ENCODE peak calls at places on chromosomes 16 and 17, in nine cellular contexts. U, X, Z, R, S, P, N, K and L are unnamed samples.
A peak's percentile ranks its signal among the peaks of the same experiment; 100 is the strongest.

GRCh38 chr17:61002316-61002736 is 324.7 kb downstream of the BCAS3 start:
- DNase-seq in U (no peak), X (no peak), Z (peak; percentile 79), R (no peak), S (no peak), P (no peak), N (peak; percentile 56), K (peak; percentile 55), L (peak; percentile 35)

GRCh38 chr16:64589836-64590235 is 532.0 kb downstream of the CDH11 start:
- DNase-seq in U (no peak), X (no peak), Z (peak; percentile 69), R (no peak), S (no peak), P (no peak), N (no peak), K (no peak), L (no peak)

GRCh38 chr17:4316648-4317047 is 49.8 kb downstream of the UBE2G1 start:
- DNase-seq in U (no peak), X (no peak), Z (no peak), R (no peak), S (no peak), P (no peak), N (no peak), K (no peak), L (no peak)

GRCh38 chr17:64358261-64358788 is 32.3 kb downstream of the PECAM1 start:
- DNase-seq in U (no peak), X (no peak), Z (no peak), R (no peak), S (no peak), P (no peak), N (no peak), K (no peak), L (no peak)

GRCh38 chr16:86751081-86752030 is 173.0 kb downstream of the FOXL1 start:
- DNase-seq in U (no peak), X (no peak), Z (peak; percentile 87), R (no peak), S (no peak), P (no peak), N (no peak), K (no peak), L (no peak)

GRCh38 chr17:42359133-42359532 is 29.1 kb downstream of the STAT3 start:
- DNase-seq in U (no peak), X (no peak), Z (no peak), R (no peak), S (no peak), P (no peak), N (no peak), K (no peak), L (no peak)

GRCh38 chr17:30170415-30170987 is 53.9 kb downstream of the NSRP1 start:
- DNase-seq in U (no peak), X (no peak), Z (no peak), R (no peak), S (no peak), P (no peak), N (no peak), K (no peak), L (peak; percentile 42)

GRCh38 chr17:74156878-74157277 is 46.6 kb upstream of the RPL38 start:
- DNase-seq in U (no peak), X (no peak), Z (no peak), R (no peak), S (no peak), P (no peak), N (no peak), K (no peak), L (no peak)

GRCh38 chr16:54062361-54063346 is 223.9 kb downstream of the IRX3 start:
- DNase-seq in U (no peak), X (no peak), Z (no peak), R (no peak), S (no peak), P (no peak), N (peak; percentile 83), K (no peak), L (no peak)

GRCh38 chr17:67594115-67594878 is 123.4 kb upstream of the NOL11 start:
- DNase-seq in U (no peak), X (no peak), Z (no peak), R (no peak), S (no peak), P (no peak), N (no peak), K (no peak), L (peak; percentile 47)

GRCh38 chr17:10182785-10183184 is 15.6 kb downstream of the GAS7 start:
- DNase-seq in U (no peak), X (no peak), Z (no peak), R (no peak), S (no peak), P (no peak), N (no peak), K (no peak), L (no peak)

DNA sequence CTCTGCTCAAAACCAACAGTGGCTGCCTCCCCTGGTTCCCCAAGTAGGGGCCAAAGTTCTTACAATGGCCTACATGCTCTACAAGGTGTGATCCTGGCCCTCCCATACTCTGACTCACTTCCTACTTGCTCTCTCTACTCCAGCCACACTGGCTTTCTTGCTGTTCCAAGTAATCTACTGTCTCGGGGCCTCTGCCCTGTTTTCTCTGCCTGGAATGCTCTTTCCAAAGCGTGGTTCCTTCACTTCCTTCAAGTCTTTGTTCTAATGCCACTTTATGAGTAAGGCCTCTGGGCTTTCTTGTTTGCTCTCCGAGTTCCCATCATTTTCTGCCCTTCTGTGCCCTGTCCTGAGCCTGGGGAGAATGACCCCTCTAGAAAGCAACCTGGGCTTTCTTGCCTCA is 4.1 kb upstream of the CDH3 start:
- DNase-seq in U (no peak), X (no peak), Z (no peak), R (peak; percentile 0), S (no peak), P (no peak), N (no peak), K (no peak), L (peak; percentile 38)
- H3K27ac ChIP-seq in U (no peak overlapping the region), X (no peak overlapping the region), Z (no peak overlapping the region), R (no peak overlapping the region), S (no peak overlapping the region), P (peak overlapping the region; percentile 57), N (no peak overlapping the region), K (no peak overlapping the region), L (no peak overlapping the region)

GRCh38 chr17:21119247-21119944 is 7.4 kb upstream of the DHRS7B start:
- DNase-seq in U (peak; percentile 56), X (peak; percentile 71), Z (peak; percentile 61), R (peak; percentile 76), S (peak; percentile 74), P (no peak), N (peak; percentile 90), K (peak; percentile 73), L (peak; percentile 73)
- H3K4me3 ChIP-seq in U (peak overlapping the region; percentile 43), X (no peak overlapping the region), Z (no peak overlapping the region), R (no peak overlapping the region), S (no peak overlapping the region), P (no peak overlapping the region), N (peak overlapping the region; percentile 5), K (no peak overlapping the region), L (no peak overlapping the region)

GRCh38 chr17:2048805-2049204 is 6.1 kb upstream of the HIC1 start:
- DNase-seq in U (no peak), X (no peak), Z (no peak), R (no peak), S (no peak), P (no peak), N (no peak), K (no peak), L (no peak)

GRCh38 chr17:2050246-2050866 is 4.5 kb upstream of the HIC1 start:
- DNase-seq in U (peak; percentile 72), X (peak; percentile 83), Z (peak; percentile 73), R (peak; percentile 78), S (peak; percentile 66), P (no peak), N (peak; percentile 74), K (peak; percentile 83), L (peak; percentile 51)

GRCh38 chr17:2044263-2044894 is 2.6 kb downstream of the OVCA2 start:
- DNase-seq in U (no peak), X (no peak), Z (no peak), R (no peak), S (no peak), P (no peak), N (no peak), K (no peak), L (no peak)

GRCh38 chr17:2049333-2050245 is 5.3 kb upstream of the HIC1 start:
- DNase-seq in U (peak; percentile 85), X (peak; percentile 93), Z (peak; percentile 77), R (peak; percentile 92), S (peak; percentile 90), P (no peak), N (peak; percentile 81), K (peak; percentile 93), L (peak; percentile 64)

GRCh38 chr17:2047590-2047989 is 5.8 kb downstream of the OVCA2 start:
- DNase-seq in U (no peak), X (no peak), Z (no peak), R (no peak), S (no peak), P (no peak), N (no peak), K (no peak), L (no peak)
- H3K27me3 ChIP-seq in U (no peaks in the 10 kb centered on the region), X (no peaks in the 10 kb centered on the region), Z (no peaks in the 10 kb centered on the region), R (peaks cover 14% of the 10 kb centered on the region), S (peaks cover 19% of the 10 kb centered on the region), P (peaks cover 22% of the 10 kb centered on the region), N (peaks cover 69% of the 10 kb centered on the region), K (peaks cover 38% of the 10 kb centered on the region), L (no peaks in the 10 kb centered on the region)

DNA sequence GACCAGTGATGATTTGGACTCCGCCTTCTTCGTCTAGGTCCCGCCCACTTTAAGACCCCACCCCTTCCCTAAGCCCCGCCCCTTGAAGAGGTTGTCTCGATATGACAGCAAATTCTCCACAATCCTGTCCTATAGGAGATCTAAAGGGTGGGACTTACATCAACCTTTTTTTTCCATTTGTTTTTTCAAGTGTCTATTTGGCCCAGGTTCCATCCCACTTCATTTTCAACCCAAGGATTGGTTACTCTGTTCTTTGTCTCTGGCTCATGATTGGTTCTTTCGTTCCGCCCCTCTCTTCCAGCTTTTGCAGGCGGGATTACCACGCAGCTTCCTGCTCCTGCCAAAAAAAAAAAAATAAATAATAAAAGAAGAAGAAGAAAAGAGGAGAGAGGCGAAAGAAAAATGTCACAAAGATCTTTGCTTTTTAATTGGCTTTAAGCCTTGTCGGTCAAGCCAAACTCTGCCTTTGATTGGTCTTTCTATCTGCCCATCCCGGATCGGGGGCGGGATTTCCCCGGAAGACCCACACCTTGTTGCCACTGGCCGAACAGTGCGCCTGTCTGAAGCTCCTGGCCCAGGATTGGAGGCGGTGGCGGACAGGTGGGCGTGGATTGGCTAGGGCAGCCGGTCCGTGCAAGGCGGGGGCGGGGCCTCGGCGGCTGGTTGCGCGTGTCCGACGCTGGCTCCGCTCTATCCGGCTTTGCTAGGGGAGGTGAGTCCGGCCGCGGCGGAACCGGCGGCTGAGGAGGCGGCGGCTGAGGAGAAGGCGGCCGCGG is 1.2 kb upstream of the NLK start:
- DNase-seq in U (peak; percentile 99), X (peak; percentile 99), Z (peak; percentile 99), R (peak; percentile 100), S (peak; percentile 99), P (peak; percentile 97), N (peak; percentile 99), K (peak; percentile 99), L (peak; percentile 100)
- H3K27ac ChIP-seq in U (peak overlapping the region; percentile 84), X (peak overlapping the region; percentile 24), Z (peak overlapping the region; percentile 63), R (peak overlapping the region; percentile 87), S (peak overlapping the region; percentile 84), P (peak overlapping the region; percentile 89), N (no peak overlapping the region), K (peak overlapping the region; percentile 81), L (peak overlapping the region; percentile 84)